ENCODE peak calls at places on chromosome 14, in six cellular contexts. C, K, Y, Q, T and P are unnamed samples.

GRCh38 chr14:57266060-57266459 is 2.6 kb downstream of the EXOC5 start:
- DNase-seq in C (no peak), K (no peak), Y (no peak), Q (no peak), T (no peak), P (no peak)

GRCh38 chr14:29749327-29749726 is 178.3 kb downstream of the PRKD1 start:
- DNase-seq in C (no peak), K (no peak), Y (no peak), Q (peak; percentile 1), T (no peak), P (no peak)

GRCh38 chr14:100539766-100540140 is 47.5 kb downstream of the BEGAIN start:
- DNase-seq in C (no peak), K (no peak), Y (no peak), Q (no peak), T (no peak), P (no peak)

GRCh38 chr14:72605096-72605920 is 288.6 kb downstream of the DPF3 start:
- DNase-seq in C (no peak), K (no peak), Y (peak; percentile 89), Q (no peak), T (no peak), P (no peak)

GRCh38 chr14:35963209-35963608 is 137.1 kb downstream of the BRMS1L start:
- DNase-seq in C (no peak), K (no peak), Y (no peak), Q (peak; percentile 4), T (no peak), P (no peak)

GRCh38 chr14:56002316-56002715 is 115.9 kb upstream of the PELI2 start:
- DNase-seq in C (no peak), K (no peak), Y (no peak), Q (no peak), T (no peak), P (no peak)

GRCh38 chr14:53956427-53957201 is at the start of gene BMP4:
- DNase-seq in C (peak; percentile 76), K (peak; percentile 81), Y (no peak), Q (peak; percentile 26), T (peak; percentile 77), P (peak; percentile 91)

GRCh38 chr14:93987815-93988476 is 9.2 kb upstream of the CCDC197 start:
- DNase-seq in C (no peak), K (no peak), Y (no peak), Q (no peak), T (no peak), P (no peak)

GRCh38 chr14:94819531-94819930 is 49.6 kb upstream of the GSC start:
- DNase-seq in C (no peak), K (no peak), Y (no peak), Q (no peak), T (no peak), P (no peak)

GRCh38 chr14:88241810-88242209 is 81.3 kb downstream of the KCNK10 start:
- DNase-seq in C (no peak), K (no peak), Y (no peak), Q (no peak), T (no peak), P (no peak)

GRCh38 chr14:99273724-99274345 is 1.8 kb upstream of the BCL11B start:
- DNase-seq in C (peak; percentile 8), K (no peak), Y (no peak), Q (no peak), T (peak; percentile 69), P (no peak)

GRCh38 chr14:56522403-56522802 is 57.2 kb upstream of the TMEM260 start:
- DNase-seq in C (no peak), K (no peak), Y (no peak), Q (no peak), T (no peak), P (no peak)

GRCh38 chr14:104371031-104371430 is 208.5 kb upstream of the C14orf180 start:
- DNase-seq in C (no peak), K (no peak), Y (no peak), Q (no peak), T (no peak), P (no peak)

GRCh38 chr14:39763402-39763890 is 331.2 kb upstream of the FBXO33 start:
- DNase-seq in C (no peak), K (no peak), Y (no peak), Q (no peak), T (no peak), P (no peak)

GRCh38 chr14:42927313-42927712 is 1320.6 kb downstream of the LRFN5 start:
- DNase-seq in C (no peak), K (no peak), Y (no peak), Q (no peak), T (no peak), P (no peak)

GRCh38 chr14:73850940-73851339 is 691 bp upstream of the PTGR2 start:
- DNase-seq in C (no peak), K (no peak), Y (no peak), Q (peak; percentile 15), T (no peak), P (no peak)

GRCh38 chr14:73846944-73847343 is 4.7 kb upstream of the PTGR2 start:
- DNase-seq in C (no peak), K (no peak), Y (no peak), Q (no peak), T (no peak), P (no peak)

DNA sequence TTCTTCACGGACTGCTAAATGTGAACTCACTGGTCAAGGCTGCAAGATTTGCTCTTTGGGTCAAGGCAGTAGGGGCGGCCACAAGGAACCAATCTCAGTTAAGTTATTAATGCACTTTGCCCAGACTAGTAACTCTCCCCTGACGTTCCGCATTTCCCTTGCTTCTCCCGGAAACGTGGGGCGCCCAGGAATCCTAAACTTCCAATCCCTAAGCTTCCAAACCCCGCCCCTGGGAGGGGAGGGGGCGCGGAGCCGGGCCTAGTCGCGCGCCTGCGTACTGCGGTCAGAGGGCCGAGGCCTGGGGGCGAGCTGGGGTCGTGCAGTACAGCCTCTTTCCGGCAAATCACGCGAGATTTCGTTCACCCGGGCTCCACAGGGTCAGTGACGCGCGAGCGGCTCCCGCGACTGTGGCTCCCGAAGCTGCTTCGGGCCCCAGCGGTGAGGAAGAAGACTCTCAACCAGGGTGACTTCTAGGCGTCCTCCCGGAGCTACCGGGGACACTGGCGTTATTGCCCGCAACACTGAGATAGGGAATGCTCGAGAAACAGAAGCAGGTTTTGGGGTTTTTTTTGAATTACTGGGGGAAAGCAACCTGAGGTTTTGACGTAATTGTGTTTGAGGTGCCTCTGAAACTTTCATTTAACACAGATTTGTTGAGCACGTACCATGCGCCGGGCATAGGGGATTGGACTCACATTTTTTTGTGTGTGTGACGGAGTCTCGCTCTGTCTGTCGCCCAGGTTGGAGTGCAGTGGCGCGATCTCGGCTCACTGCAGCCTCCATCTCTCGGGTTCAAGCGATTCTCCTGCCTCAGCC is at the start of gene PTGR2:
- DNase-seq in C (peak; percentile 94), K (peak; percentile 91), Y (peak; percentile 99), Q (peak; percentile 92), T (peak; percentile 96), P (peak; percentile 97)
- TF ChIP-seq CTCF in C (no peak), K (peak; percentile 0), Y (no peak), Q (peak; percentile 7), T (peak; percentile 19), P (peak; percentile 6)

DNA sequence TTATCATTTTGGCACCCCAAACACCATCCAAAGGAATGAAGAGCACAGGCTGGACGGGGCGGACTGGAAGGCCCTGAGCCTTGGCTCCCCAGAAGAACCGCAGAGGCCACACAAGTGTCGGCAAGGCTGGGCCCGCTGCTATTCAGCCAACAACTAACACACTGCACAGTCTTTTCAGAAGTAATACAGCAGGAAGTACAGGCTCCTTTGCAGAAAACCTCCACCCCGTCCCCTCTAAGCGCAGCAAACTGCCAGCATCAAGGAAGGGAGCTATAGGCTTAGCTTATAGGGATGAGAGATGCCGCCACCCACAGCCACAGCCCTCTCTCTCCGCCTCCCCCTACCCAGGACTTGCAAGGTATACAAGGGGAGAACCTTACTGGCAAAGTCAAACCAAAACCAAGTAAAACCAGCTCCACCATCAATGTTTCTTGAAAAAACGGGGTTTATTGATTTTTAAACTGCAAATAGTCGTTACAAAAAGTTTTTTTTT is 5.6 kb downstream of the ZFP36L1 start:
- DNase-seq in C (peak; percentile 44), K (no peak), Y (peak; percentile 92), Q (peak; percentile 17), T (peak; percentile 50), P (no peak)
- TF ChIP-seq POLR2AphosphoS5 in C (peak; percentile 9), K (peak; percentile 57), Y (no peak), Q (peak; percentile 29), T (no peak), P (no peak)

GRCh38 chr14:61608245-61609142 is 86.8 kb upstream of the HIF1A start:
- DNase-seq in C (no peak), K (no peak), Y (no peak), Q (no peak), T (no peak), P (no peak)
- TF ChIP-seq EP300 in C (no peak), K (no peak), Y (no peak), Q (no peak), T (no peak), P (no peak)

GRCh38 chr14:27945512-27945911 is 821.1 kb upstream of the FOXG1 start:
- DNase-seq in C (no peak), K (no peak), Y (no peak), Q (no peak), T (no peak), P (no peak)
- TF ChIP-seq CTCF in C (no peak), K (no peak), Y (no peak), Q (no peak), T (no peak), P (no peak)